ENCODE peak calls at places on chromosomes 11 and 22, in four cellular contexts. L is A549, Z is WTC11, H is K562. J is an unnamed sample.

GRCh38 chr22:19783531-19784395 is 23.2 kb downstream of the TBX1 start:
- DNase-seq in L (no peak), Z (peak), H (no peak), J (no peak)

GRCh38 chr22:27880778-27881394 is 38.2 kb downstream of the PITPNB start:
- DNase-seq in L (peak), H (peak), Z (no peak), J (no peak)

GRCh38 chr11:31797227-31798056 is 13.7 kb downstream of the PAX6 start:
- DNase-seq in Z (no peak), L (no peak), H (no peak), J (no peak)

GRCh38 chr11:93727985-93728791 is 13.1 kb downstream of the TAF1D start:
- DNase-seq in Z (no peak), H (no peak), L (no peak), J (no peak)

GRCh38 chr11:122046846-122047245 is 69.2 kb downstream of the BLID start:
- DNase-seq in L (no peak), Z (no peak), H (no peak), J (no peak)

GRCh38 chr11:92087916-92088537 is 136.6 kb upstream of the FAT3 start:
- DNase-seq in H (no peak), L (no peak), Z (no peak), J (no peak)

GRCh38 chr11:22832315-22833041 is 2.9 kb upstream of the SVIP start:
- DNase-seq in Z (no peak), L (peak), H (no peak), J (no peak)

GRCh38 chr22:43540570-43540969 is 128.8 kb downstream of the MPPED1 start:
- DNase-seq in L (no peak), Z (no peak), H (no peak), J (no peak)

GRCh38 chr22:43887391-43887790 is 4.4 kb downstream of the PNPLA5 start:
- DNase-seq in H (no peak), Z (no peak), L (no peak), J (no peak)

GRCh38 chr22:20036119-20036518 is 15.2 kb downstream of the TANGO2 start:
- DNase-seq in Z (no peak), L (no peak), H (no peak), J (no peak)

GRCh38 chr11:114219559-114220349 is 76.4 kb upstream of the NNMT start:
- DNase-seq in Z (no peak), H (peak), L (no peak), J (no peak)

GRCh38 chr11:107576497-107577086 is 11.1 kb upstream of the ALKBH8 start:
- DNase-seq in L (no peak), H (peak), Z (peak), J (no peak)

GRCh38 chr11:84673753-84674152 is 953.4 kb downstream of the DLG2 start:
- DNase-seq in Z (no peak), H (no peak), L (no peak), J (no peak)

GRCh38 chr11:111368285-111368560 is 10.9 kb downstream of the POU2AF1 start:
- DNase-seq in Z (no peak), H (no peak), L (no peak), J (no peak)

GRCh38 chr22:18978506-18978905 is 42.4 kb upstream of the PRODH start:
- DNase-seq in H (no peak), L (no peak), Z (peak), J (no peak)

GRCh38 chr11:74004694-74005615 is 3.9 kb downstream of the UCP3 start:
- DNase-seq in H (peak), L (no peak), Z (no peak), J (no peak)

GRCh38 chr22:47112566-47112965 is 350.1 kb downstream of the TBC1D22A start:
- DNase-seq in H (no peak), L (no peak), Z (no peak), J (no peak)

GRCh38 chr11:113651018-113651417 is 55.1 kb downstream of the TMPRSS5 start:
- DNase-seq in Z (no peak), H (no peak), L (no peak), J (no peak)

GRCh38 chr11:32713496-32713895 is 81.0 kb downstream of the CCDC73 start:
- DNase-seq in H (no peak), L (peak), Z (no peak), J (no peak)

GRCh38 chr11:116879789-116880402 is 42.5 kb upstream of the APOA1 start:
- DNase-seq in H (peak), Z (no peak), L (peak), J (peak)

GRCh38 chr11:13348305-13348704 is 70.7 kb downstream of the BMAL1 start:
- DNase-seq in H (no peak), L (no peak), Z (no peak), J (no peak)

GRCh38 chr11:12441081-12441801 is 63.9 kb downstream of the PARVA start:
- DNase-seq in L (no peak), Z (no peak), H (no peak), J (no peak)

GRCh38 chr22:43845981-43846380 is 16.3 kb downstream of the SULT4A1 start:
- DNase-seq in L (no peak), Z (no peak), H (no peak), J (no peak)

GRCh38 chr11:10906521-10906920 is 48.7 kb upstream of the ZBED5 start:
- DNase-seq in L (peak), Z (no peak), H (no peak), J (no peak)

GRCh38 chr11:70532728-70533127 is 134.4 kb downstream of the CTTN start:
- DNase-seq in L (no peak), Z (no peak), H (no peak), J (no peak)

GRCh38 chr11:9688716-9689511 is 25.0 kb downstream of the SWAP70 start:
- DNase-seq in H (peak), Z (no peak), L (no peak), J (peak)

GRCh38 chr11:130442728-130443127 is 5.7 kb upstream of the ADAMTS15 start:
- DNase-seq in Z (no peak), L (no peak), H (no peak), J (no peak)

GRCh38 chr22:49969751-49970527 is 9.4 kb downstream of the PIM3 start:
- DNase-seq in Z (no peak), L (no peak), H (no peak), J (no peak)

GRCh38 chr11:91804057-91804456 is 420.6 kb upstream of the FAT3 start:
- DNase-seq in H (no peak), L (peak), Z (peak), J (no peak)

GRCh38 chr22:26667140-26667539 is 9.8 kb downstream of the MIAT start:
- DNase-seq in H (no peak), L (no peak), Z (no peak), J (no peak)

GRCh38 chr11:1162153-1162497 is 4.4 kb downstream of the MUC5AC start:
- DNase-seq in Z (no peak), L (no peak), H (no peak), J (no peak)

GRCh38 chr11:61967924-61968757 is 707 bp upstream of the FTH1 start:
- DNase-seq in L (peak), H (peak), Z (peak), J (peak)

GRCh38 chr11:91761406-91762027 is 463.1 kb upstream of the FAT3 start:
- DNase-seq in L (no peak), Z (no peak), H (no peak), J (no peak)

GRCh38 chr11:61940466-61940865 is 9.7 kb upstream of the BEST1 start:
- DNase-seq in L (no peak), Z (no peak), H (no peak), J (no peak)

GRCh38 chr11:61967177-61967923 is at the start of gene FTH1:
- DNase-seq in H (peak), L (peak), Z (peak), J (no peak)

GRCh38 chr11:8631395-8632110 is 37.5 kb upstream of the STK33 start:
- DNase-seq in L (no peak), H (peak), Z (no peak), J (no peak)

GRCh38 chr11:113198907-113199660 is 115.3 kb upstream of the TTC12 start:
- DNase-seq in H (no peak), L (peak), Z (no peak), J (no peak)

GRCh38 chr11:44565746-44566558 is 489 bp downstream of the CD82 start:
- DNase-seq in H (no peak), L (no peak), Z (no peak), J (no peak)

GRCh38 chr22:50456466-50457234 is 18.2 kb downstream of the SBF1 start:
- DNase-seq in L (no peak), H (peak), Z (peak), J (no peak)

GRCh38 chr11:109155291-109155690 is 266.7 kb upstream of the C11orf87 start:
- DNase-seq in H (no peak), L (no peak), Z (no peak), J (no peak)

GRCh38 chr11:109145287-109145686 is 276.7 kb upstream of the C11orf87 start:
- DNase-seq in Z (no peak), H (no peak), L (no peak), J (no peak)

GRCh38 chr11:109150603-109151002 is 271.4 kb upstream of the C11orf87 start:
- DNase-seq in Z (no peak), H (no peak), L (no peak), J (no peak)
- TF ChIP-seq ESRRA in Z (no peak), H (no peak), L (no peak), J (no peak)

GRCh38 chr11:65307298-65308229 is 7.1 kb upstream of the CDC42EP2 start:
- DNase-seq in Z (no peak), L (no peak), H (no peak), J (no peak)

GRCh38 chr11:65304613-65305012 is 10.1 kb upstream of the CDC42EP2 start:
- DNase-seq in Z (no peak), H (no peak), L (no peak), J (no peak)

GRCh38 chr11:65304110-65304509 is 10.6 kb upstream of the CDC42EP2 start:
- DNase-seq in L (no peak), Z (no peak), H (no peak), J (no peak)

GRCh38 chr11:65303542-65303941 is 11.1 kb upstream of the CDC42EP2 start:
- DNase-seq in L (no peak), H (no peak), Z (no peak), J (no peak)

GRCh38 chr11:65305501-65306268 is 9.0 kb upstream of the CDC42EP2 start:
- DNase-seq in Z (no peak), L (no peak), H (no peak), J (no peak)
- TF ChIP-seq ESRRA in Z (no peak), L (no peak), H (no peak), J (no peak)

DNA sequence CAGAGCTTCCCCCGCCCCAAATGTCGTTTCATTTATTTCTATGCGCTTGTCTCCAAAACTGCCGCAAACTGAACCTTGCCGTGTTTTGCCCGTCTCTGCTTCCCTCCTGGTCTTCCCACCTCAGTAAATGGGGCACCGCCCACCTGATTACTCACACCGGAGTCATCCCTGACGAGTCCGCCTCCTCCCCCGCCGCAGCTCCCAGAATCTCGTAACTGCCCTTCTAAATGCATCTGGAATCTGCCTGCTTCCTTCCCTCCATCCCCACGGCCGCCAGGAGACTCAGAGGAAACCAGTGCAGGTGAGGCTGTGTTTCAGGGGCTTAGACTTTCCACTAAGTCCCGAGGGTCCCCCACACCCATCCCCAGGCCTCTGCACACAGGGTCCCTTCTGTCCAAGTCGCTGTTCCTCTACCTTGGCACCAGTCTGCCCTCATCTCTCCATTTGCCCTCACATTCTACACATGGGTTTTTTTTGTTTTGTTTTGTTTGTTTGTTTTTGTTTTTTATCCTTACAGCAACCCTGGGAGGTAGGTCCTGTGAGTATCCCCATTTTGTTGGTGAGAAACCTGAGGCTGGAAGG is 62.6 kb upstream of the PHF21B start:
- DNase-seq in Z (peak), H (peak), L (peak), J (no peak)
- TF ChIP-seq ESRRA in Z (no peak), H (no peak), L (no peak), J (no peak)

DNA sequence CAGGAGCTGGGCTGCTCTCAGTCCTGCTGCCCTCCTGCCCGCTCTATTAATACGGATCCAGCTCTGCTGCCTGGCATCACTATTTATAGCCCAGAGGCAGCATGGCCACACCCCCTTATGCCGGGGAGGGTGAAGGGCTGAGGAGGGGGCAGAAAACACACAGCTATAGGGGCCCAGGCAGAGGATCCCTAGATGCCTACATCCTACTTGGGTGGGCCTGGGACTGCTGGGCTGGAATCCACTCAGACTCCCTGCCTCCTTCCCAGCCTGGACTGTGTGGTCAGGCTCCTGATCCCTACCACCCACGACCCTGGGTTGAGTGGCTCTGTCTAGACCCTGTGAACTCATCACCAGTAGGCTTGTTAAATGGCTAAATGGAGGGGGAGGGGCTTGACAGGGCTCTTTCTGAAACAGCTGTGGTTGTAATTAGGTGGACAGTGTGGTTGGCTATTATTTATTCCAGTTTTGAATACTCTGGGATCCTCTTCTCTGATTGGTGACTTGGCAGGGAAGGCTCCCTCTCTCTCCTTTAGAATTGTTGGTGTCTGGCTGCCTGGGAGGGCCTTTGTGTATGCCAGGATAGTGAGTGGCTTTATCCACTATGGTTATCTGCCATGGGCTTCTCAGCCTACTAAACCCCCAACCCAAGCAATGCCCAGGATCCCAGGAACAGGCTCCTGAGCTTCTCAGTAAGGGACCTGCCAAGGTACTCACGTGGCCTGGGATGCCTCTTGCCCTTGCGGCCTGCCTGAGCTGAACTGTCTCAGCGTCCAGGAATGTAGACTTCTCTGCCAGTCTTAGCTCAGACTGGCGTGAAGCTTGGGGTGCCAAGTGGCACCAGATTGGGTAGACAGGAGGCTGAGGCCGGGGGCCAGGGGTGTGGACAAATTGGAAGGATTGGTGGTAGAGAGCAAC is 15.2 kb downstream of the PHLDB1 start:
- DNase-seq in Z (no peak), L (peak), H (peak), J (no peak)
- TF ChIP-seq ESRRA in Z (no peak), L (no peak), H (no peak), J (no peak)

GRCh38 chr22:24588370-24588755 is 4.5 kb downstream of the LRRC75B start:
- DNase-seq in L (no peak), Z (no peak), H (no peak), J (no peak)
- TF ChIP-seq ESRRA in L (no peak), Z (no peak), H (no peak), J (no peak)